ENCODE peak calls at places on chromosomes 5 and 9, in ten cellular contexts. One of them, this sample, is unnamed.

GRCh38 chr9:105994970-105995369 is 300.6 kb downstream of the TMEM38B start:
- DNase-seq in type B pancreatic cell: no peak
- DNase-seq in SHP77: peak
- DNase-seq in NCI-H748 treated with DMSO at 0.1 percent for 48 hours: no peak
- DNase-seq in ELF-1: peak
- DNase-seq in HT1080: peak
- DNase-seq in NCI-H460: no peak
- DNase-seq in lower leg skin: no peak
- DNase-seq in iris pigment epithelial cell: peak
- DNase-seq in left colon: no peak
- DNase-seq in this sample: no peak

GRCh38 chr5:132259061-132259851 is 1.8 kb downstream of the PDLIM4 start:
- DNase-seq in lower leg skin: no peak
- DNase-seq in HT1080: no peak
- DNase-seq in ELF-1: peak
- DNase-seq in type B pancreatic cell: peak
- DNase-seq in left colon: peak
- DNase-seq in iris pigment epithelial cell: peak
- DNase-seq in SHP77: peak
- DNase-seq in NCI-H748 treated with DMSO at 0.1 percent for 48 hours: no peak
- DNase-seq in NCI-H460: no peak
- DNase-seq in this sample: peak

GRCh38 chr5:143495823-143496275 is 92.4 kb upstream of the NR3C1 start:
- DNase-seq in lower leg skin: peak
- DNase-seq in left colon: no peak
- DNase-seq in HT1080: peak
- DNase-seq in NCI-H748 treated with DMSO at 0.1 percent for 48 hours: no peak
- DNase-seq in ELF-1: no peak
- DNase-seq in iris pigment epithelial cell: peak
- DNase-seq in NCI-H460: peak
- DNase-seq in type B pancreatic cell: no peak
- DNase-seq in SHP77: peak
- DNase-seq in this sample: peak

GRCh38 chr5:8034852-8035251 is 165.9 kb downstream of the MTRR start:
- DNase-seq in SHP77: no peak
- DNase-seq in lower leg skin: no peak
- DNase-seq in iris pigment epithelial cell: no peak
- DNase-seq in type B pancreatic cell: no peak
- DNase-seq in left colon: no peak
- DNase-seq in HT1080: no peak
- DNase-seq in NCI-H460: no peak
- DNase-seq in NCI-H748 treated with DMSO at 0.1 percent for 48 hours: no peak
- DNase-seq in ELF-1: no peak
- DNase-seq in this sample: no peak

GRCh38 chr9:88651682-88652633 is 117.0 kb downstream of the NXNL2 start:
- DNase-seq in HT1080: peak
- DNase-seq in SHP77: no peak
- DNase-seq in iris pigment epithelial cell: peak
- DNase-seq in type B pancreatic cell: no peak
- DNase-seq in lower leg skin: peak
- DNase-seq in left colon: peak
- DNase-seq in NCI-H460: peak
- DNase-seq in ELF-1: no peak
- DNase-seq in NCI-H748 treated with DMSO at 0.1 percent for 48 hours: no peak
- DNase-seq in this sample: peak

GRCh38 chr9:75451505-75451904 is 363.2 kb downstream of the OSTF1 start:
- DNase-seq in lower leg skin: no peak
- DNase-seq in HT1080: no peak
- DNase-seq in SHP77: no peak
- DNase-seq in NCI-H748 treated with DMSO at 0.1 percent for 48 hours: no peak
- DNase-seq in NCI-H460: no peak
- DNase-seq in ELF-1: no peak
- DNase-seq in left colon: no peak
- DNase-seq in iris pigment epithelial cell: no peak
- DNase-seq in type B pancreatic cell: no peak
- DNase-seq in this sample: no peak

GRCh38 chr5:179298181-179298993 is 46.9 kb downstream of the ADAMTS2 start:
- DNase-seq in NCI-H460: no peak
- DNase-seq in type B pancreatic cell: no peak
- DNase-seq in lower leg skin: no peak
- DNase-seq in ELF-1: no peak
- DNase-seq in HT1080: no peak
- DNase-seq in NCI-H748 treated with DMSO at 0.1 percent for 48 hours: no peak
- DNase-seq in left colon: no peak
- DNase-seq in SHP77: no peak
- DNase-seq in iris pigment epithelial cell: no peak
- DNase-seq in this sample: no peak

GRCh38 chr9:127116946-127117345 is 5.5 kb downstream of the ANGPTL2 start:
- DNase-seq in left colon: no peak
- DNase-seq in NCI-H748 treated with DMSO at 0.1 percent for 48 hours: no peak
- DNase-seq in lower leg skin: no peak
- DNase-seq in NCI-H460: no peak
- DNase-seq in ELF-1: peak
- DNase-seq in SHP77: no peak
- DNase-seq in type B pancreatic cell: no peak
- DNase-seq in iris pigment epithelial cell: peak
- DNase-seq in HT1080: peak
- DNase-seq in this sample: no peak

GRCh38 chr5:133372306-133373008 is 239.9 kb downstream of the FSTL4 start:
- DNase-seq in NCI-H460: no peak
- DNase-seq in iris pigment epithelial cell: no peak
- DNase-seq in SHP77: no peak
- DNase-seq in type B pancreatic cell: peak
- DNase-seq in NCI-H748 treated with DMSO at 0.1 percent for 48 hours: no peak
- DNase-seq in lower leg skin: no peak
- DNase-seq in left colon: no peak
- DNase-seq in ELF-1: peak
- DNase-seq in HT1080: no peak
- DNase-seq in this sample: no peak